ENCODE peak calls at places on chromosomes 13 and 19, in eight cellular contexts. P is MCF 10A; H is progenitor cell of endocrine pancreas; U is HFF-Myc; Q is CD4-positive, alpha-beta T cell; K is transverse colon; N is pancreas; Y is type B pancreatic cell. G is an unnamed sample.

GRCh38 chr19:5773276-5773675 is 11.3 kb downstream of the PRR22 start:
- DNase-seq in N (no peak), H (no peak), K (no peak), P (no peak), U (no peak), Q (no peak), Y (no peak), G (no peak)

GRCh38 chr13:49302817-49303216 is 55.1 kb downstream of the CDADC1 start:
- DNase-seq in H (no peak), U (no peak), P (no peak), Q (no peak), K (no peak), Y (no peak), N (no peak), G (no peak)

GRCh38 chr19:6126335-6126974 is 9.0 kb upstream of the ACSBG2 start:
- DNase-seq in K (no peak), Q (no peak), N (no peak), P (peak; percentile 81), U (no peak), H (no peak), Y (no peak), G (no peak)

GRCh38 chr19:7831452-7831851 is 1.4 kb downstream of the EVI5L start:
- DNase-seq in H (no peak), Y (no peak), N (no peak), P (peak; percentile 68), K (peak; percentile 25), Q (no peak), U (no peak), G (no peak)

GRCh38 chr13:32098275-32098674 is 66.7 kb downstream of the FRY start:
- DNase-seq in N (no peak), P (peak; percentile 10), Y (no peak), K (no peak), H (no peak), U (no peak), Q (no peak), G (no peak)

GRCh38 chr19:55820037-55820436 is 11.8 kb downstream of the NLRP11 start:
- DNase-seq in N (no peak), P (no peak), U (no peak), Q (no peak), K (no peak), Y (no peak), H (no peak), G (no peak)

GRCh38 chr19:38989066-38989605 is 13.6 kb upstream of the FBXO17 start:
- DNase-seq in Y (peak; percentile 73), K (no peak), U (no peak), H (no peak), P (no peak), N (no peak), Q (no peak), G (no peak)

GRCh38 chr13:109959903-109960302 is 173.5 kb upstream of the IRS2 start:
- DNase-seq in U (no peak), Y (no peak), P (no peak), N (no peak), K (no peak), Q (no peak), H (no peak), G (no peak)

GRCh38 chr13:37640499-37640898 is 41.9 kb upstream of the POSTN start:
- DNase-seq in H (no peak), P (peak; percentile 53), U (peak; percentile 35), K (no peak), Q (no peak), Y (no peak), N (no peak), G (no peak)

GRCh38 chr19:15836345-15836594 is 20.8 kb upstream of the OR10H1 start:
- DNase-seq in P (no peak), N (no peak), Y (no peak), K (no peak), Q (no peak), U (no peak), H (no peak), G (no peak)

GRCh38 chr19:8899356-8899755 is 67.2 kb downstream of the MBD3L1 start:
- DNase-seq in H (no peak), K (no peak), U (no peak), Q (no peak), Y (no peak), P (no peak), N (no peak), G (no peak)

GRCh38 chr19:41001243-41001971 is 10.3 kb downstream of the CYP2B6 start:
- DNase-seq in N (no peak), K (no peak), Q (no peak), Y (no peak), H (no peak), P (peak; percentile 18), U (no peak), G (no peak)
- TF ChIP-seq CTCF in N (no peak), K (no peak), Q (no peak), Y (no peak), H (no peak), P (no peak), U (no peak), G (no peak)

DNA sequence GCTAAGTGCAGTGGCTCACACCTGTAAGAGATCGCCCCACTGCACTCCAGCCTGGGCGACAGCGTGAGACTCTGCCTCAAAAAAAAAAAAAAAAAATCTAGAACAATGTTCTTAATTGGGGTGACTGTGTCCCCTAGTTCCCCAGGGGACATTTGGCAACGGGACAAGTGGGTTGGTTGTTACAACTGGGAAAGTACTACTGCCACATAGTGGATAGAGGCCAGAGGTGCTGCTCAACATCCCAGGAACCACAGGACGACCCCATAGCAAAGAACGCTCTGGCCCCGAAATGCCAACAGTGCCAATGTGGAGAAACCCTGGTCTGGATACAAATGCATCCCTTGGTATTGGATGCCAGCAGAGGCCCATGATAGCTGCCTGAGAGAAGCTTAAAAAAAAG is 11.8 kb downstream of the NLRP12 start:
- DNase-seq in Q (no peak), K (no peak), H (no peak), P (no peak), Y (no peak), U (no peak), N (no peak), G (no peak)
- TF ChIP-seq CTCF in Q (no peak), K (no peak), H (peak; percentile 41), P (no peak), Y (peak; percentile 49), U (no peak), N (no peak), G (no peak)

DNA sequence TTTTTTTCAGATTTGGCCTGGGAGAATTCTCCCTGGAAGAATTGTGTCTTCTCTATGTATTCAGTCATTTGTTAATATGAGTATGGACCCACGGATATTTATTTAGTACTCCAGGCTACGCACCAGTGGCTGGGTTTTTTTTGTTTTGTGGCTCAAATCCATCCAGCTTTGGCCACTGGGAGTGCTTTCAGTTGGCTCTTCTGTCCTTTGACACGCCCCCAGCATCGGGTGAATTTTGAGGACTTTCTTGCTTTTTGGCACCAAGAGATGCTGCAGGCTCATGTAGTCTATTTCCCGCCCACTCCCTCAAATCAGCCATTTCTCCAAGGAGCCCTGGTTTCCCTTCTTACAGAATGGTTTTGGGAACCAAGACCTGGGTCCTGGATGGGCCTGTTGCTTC is 55.8 kb downstream of the SMARCA4 start:
- DNase-seq in P (no peak), U (no peak), Q (no peak), H (no peak), K (no peak), Y (no peak), N (no peak), G (no peak)
- TF ChIP-seq CTCF in P (no peak), U (no peak), Q (no peak), H (no peak), K (no peak), Y (no peak), N (no peak), G (no peak)

DNA sequence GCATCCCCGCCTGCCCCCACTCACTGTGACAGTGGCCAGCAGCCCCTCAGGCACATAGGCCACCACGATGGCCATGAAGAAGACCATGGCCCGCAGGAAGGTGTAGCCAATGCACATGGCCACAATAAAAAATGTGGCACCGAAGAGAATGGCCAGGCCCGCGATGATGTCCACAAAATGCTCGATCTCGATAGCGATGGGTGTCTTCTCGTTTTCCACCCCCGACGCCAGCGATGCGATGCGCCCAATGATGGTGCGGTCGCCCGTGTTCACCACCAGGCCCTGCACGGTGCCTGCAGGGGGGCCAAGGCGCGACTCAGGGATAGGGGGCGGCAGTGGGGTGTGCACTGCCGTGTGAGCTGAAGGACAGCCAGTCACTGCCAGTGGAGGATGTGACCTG is 3.7 kb downstream of the ATP4A start:
- DNase-seq in H (no peak), Y (no peak), N (no peak), U (no peak), K (no peak), Q (no peak), P (no peak), G (no peak)
- TF ChIP-seq CTCF in H (no peak), Y (no peak), N (no peak), U (no peak), K (no peak), Q (no peak), P (no peak), G (no peak)

DNA sequence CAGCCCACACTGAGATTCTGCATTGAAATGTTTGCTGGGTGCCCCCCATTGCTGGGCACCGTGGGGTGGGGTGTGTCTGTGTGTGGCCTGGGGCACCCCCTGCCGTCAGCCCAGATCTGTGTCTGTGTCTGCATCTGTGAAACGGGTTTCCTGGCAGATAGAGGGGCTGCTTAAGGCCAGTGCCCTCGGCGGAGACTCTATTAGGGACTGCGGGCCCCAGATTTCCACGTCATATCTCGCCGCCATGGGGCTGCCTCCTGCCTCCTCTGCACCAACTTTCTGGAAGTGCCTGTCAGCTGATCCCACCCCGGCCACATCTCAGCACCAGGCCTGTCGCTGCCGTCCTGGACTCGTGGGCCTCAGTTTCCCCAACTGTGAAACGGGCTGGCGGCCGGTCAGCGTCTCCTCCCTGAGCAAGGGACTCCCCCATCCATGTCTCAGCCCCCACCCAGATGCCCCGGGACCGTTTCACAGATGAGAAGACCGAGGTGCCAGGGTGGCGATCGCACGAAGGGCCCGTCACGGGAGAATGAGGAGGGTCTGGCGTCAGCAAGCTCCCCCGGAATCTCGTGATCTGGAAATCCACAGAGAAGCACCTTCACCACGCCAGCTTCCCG is 21.4 kb downstream of the ARID3A start:
- DNase-seq in U (no peak), N (no peak), H (no peak), Y (peak; percentile 64), K (no peak), Q (no peak), P (no peak), G (no peak)
- TF ChIP-seq CTCF in U (no peak), N (no peak), H (no peak), Y (no peak), K (no peak), Q (no peak), P (no peak), G (no peak)

GRCh38 chr13:45501175-45501526 is 36.4 kb downstream of the COG3 start:
- DNase-seq in K (no peak), H (no peak), N (no peak), Q (no peak), Y (no peak), U (no peak), P (no peak), G (no peak)
- TF ChIP-seq CTCF in K (no peak), H (no peak), N (no peak), Q (no peak), Y (no peak), U (no peak), P (no peak), G (no peak)

GRCh38 chr13:60111726-60112125 is 52.0 kb downstream of the DIAPH3 start:
- DNase-seq in P (no peak), N (no peak), H (no peak), Y (no peak), U (no peak), Q (no peak), K (no peak), G (no peak)
- TF ChIP-seq CTCF in P (no peak), N (no peak), H (no peak), Y (no peak), U (no peak), Q (no peak), K (no peak), G (no peak)

GRCh38 chr19:48713041-48713863 is 6.3 kb downstream of the MAMSTR start:
- DNase-seq in Y (no peak), N (no peak), H (no peak), U (no peak), K (no peak), Q (no peak), P (peak; percentile 33), G (no peak)
- TF ChIP-seq CTCF in Y (peak; percentile 58), N (no peak), H (peak; percentile 34), U (no peak), K (no peak), Q (no peak), P (no peak), G (peak; percentile 38)